ENCODE peak calls at places on chromosomes 13 and 19, in seven cellular contexts. U is hepatocyte; A is ACHN; K is stimulated activated CD4-positive, alpha-beta T cell treated with anti-CD3 and anti-CD28 coated beads, Interleukin-4, amount 100 ng/mL, for 1 hour; J is osteoblast; O is GM03348; X is neural crest cell. S is an unnamed sample.

GRCh38 chr13:43776680-43777079 is 10.1 kb downstream of the ENOX1 start:
- DNase-seq in U (no peak), A (no peak), K (no peak), J (peak; percentile 61), O (no peak), X (no peak), S (no peak)

GRCh38 chr19:49059056-49059455 is 1.5 kb upstream of the CGB7 start:
- DNase-seq in U (no peak), A (no peak), K (no peak), J (peak; percentile 25), O (no peak), X (no peak), S (no peak)

GRCh38 chr19:1833540-1833939 is 14.7 kb downstream of the REXO1 start:
- DNase-seq in U (no peak), A (no peak), K (no peak), J (no peak), O (no peak), X (no peak), S (no peak)

GRCh38 chr13:66344770-66345367 is 885.3 kb downstream of the PCDH9 start:
- DNase-seq in U (no peak), A (no peak), K (no peak), J (no peak), O (no peak), X (no peak), S (no peak)

GRCh38 chr19:54523403-54523802 is 20.8 kb downstream of the LAIR2 start:
- DNase-seq in U (no peak), A (no peak), K (peak; percentile 20), J (no peak), O (peak; percentile 27), X (no peak), S (no peak)

GRCh38 chr13:43095771-43096719 is 72.7 kb downstream of the DNAJC15 start:
- DNase-seq in U (no peak), A (no peak), K (no peak), J (peak; percentile 38), O (no peak), X (no peak), S (no peak)

GRCh38 chr19:15466851-15467733 is 2.7 kb upstream of the RASAL3 start:
- DNase-seq in U (no peak), A (no peak), K (peak; percentile 53), J (peak; percentile 81), O (peak; percentile 43), X (no peak), S (no peak)

GRCh38 chr19:6232567-6232966 is 47.2 kb downstream of the MLLT1 start:
- DNase-seq in U (no peak), A (peak; percentile 25), K (no peak), J (peak; percentile 97), O (peak; percentile 85), X (no peak), S (no peak)

GRCh38 chr19:956747-957451 is 27.2 kb upstream of the WDR18 start:
- DNase-seq in U (peak; percentile 79), A (no peak), K (no peak), J (peak; percentile 96), O (peak; percentile 86), X (no peak), S (no peak)

GRCh38 chr13:33123066-33123940 is 107.1 kb downstream of the KL start:
- DNase-seq in U (no peak), A (no peak), K (no peak), J (no peak), O (peak; percentile 21), X (no peak), S (no peak)

GRCh38 chr19:41324921-41325639 is 15.1 kb downstream of the CCDC97 start:
- DNase-seq in U (peak; percentile 80), A (no peak), K (no peak), J (peak; percentile 96), O (peak; percentile 84), X (no peak), S (no peak)

GRCh38 chr13:96994030-96994848 is at the start of gene OXGR1:
- DNase-seq in U (no peak), A (peak; percentile 5), K (no peak), J (no peak), O (peak; percentile 24), X (peak; percentile 12), S (no peak)

GRCh38 chr19:55216461-55217198 is 7.3 kb upstream of the PTPRH start:
- DNase-seq in U (peak; percentile 92), A (peak; percentile 98), K (peak; percentile 51), J (peak; percentile 99), O (peak; percentile 91), X (peak; percentile 86), S (no peak)

GRCh38 chr13:35213911-35214310 is 262.6 kb downstream of the MAB21L1 start:
- DNase-seq in U (no peak), A (no peak), K (no peak), J (no peak), O (no peak), X (no peak), S (no peak)

GRCh38 chr13:93726173-93727019 is 499.8 kb downstream of the GPC6 start:
- DNase-seq in U (no peak), A (no peak), K (no peak), J (no peak), O (no peak), X (no peak), S (no peak)

GRCh38 chr19:28793391-28794168 is 419.4 kb downstream of the UQCRFS1 start:
- DNase-seq in U (peak; percentile 5), A (no peak), K (no peak), J (no peak), O (no peak), X (peak; percentile 1), S (no peak)

GRCh38 chr19:2015611-2015950 is at the start of gene BTBD2:
- DNase-seq in U (peak; percentile 74), A (peak; percentile 50), K (peak; percentile 67), J (no peak), O (peak; percentile 87), X (no peak), S (no peak)

GRCh38 chr13:89869312-89869711 is 1478.2 kb upstream of the MIR17HG start:
- DNase-seq in U (no peak), A (no peak), K (no peak), J (no peak), O (no peak), X (no peak), S (no peak)

GRCh38 chr19:6362024-6362344 is 653 bp downstream of the CLPP start:
- DNase-seq in U (no peak), A (peak; percentile 8), K (no peak), J (peak; percentile 69), O (peak; percentile 30), X (no peak), S (no peak)

GRCh38 chr19:18843960-18844359 is 12.2 kb downstream of the UPF1 start:
- DNase-seq in U (no peak), A (no peak), K (no peak), J (peak; percentile 80), O (no peak), X (no peak), S (no peak)

GRCh38 chr19:45630463-45630862 is 8.7 kb downstream of the EML2 start:
- DNase-seq in U (peak; percentile 61), A (peak; percentile 23), K (no peak), J (peak; percentile 98), O (peak; percentile 82), X (no peak), S (no peak)

GRCh38 chr19:35501684-35502083 is 11.4 kb upstream of the KRTDAP start:
- DNase-seq in U (peak; percentile 82), A (no peak), K (no peak), J (no peak), O (no peak), X (no peak), S (no peak)

GRCh38 chr19:39677931-39678889 is 22.5 kb downstream of the LGALS16 start:
- DNase-seq in U (peak; percentile 18), A (peak; percentile 1), K (no peak), J (no peak), O (no peak), X (no peak), S (no peak)

GRCh38 chr13:109395014-109395413 is 391.4 kb downstream of the IRS2 start:
- DNase-seq in U (no peak), A (no peak), K (no peak), J (no peak), O (no peak), X (no peak), S (no peak)

GRCh38 chr13:36275190-36276002 is 22.2 kb downstream of the CCDC169 start:
- DNase-seq in U (peak; percentile 83), A (peak; percentile 60), K (no peak), J (peak; percentile 84), O (peak; percentile 56), X (peak; percentile 23), S (no peak)

GRCh38 chr19:38321646-38322323 is 2.1 kb downstream of the KCNK6 start:
- DNase-seq in U (peak; percentile 69), A (no peak), K (no peak), J (peak; percentile 95), O (peak; percentile 79), X (no peak), S (no peak)

GRCh38 chr13:107563099-107563925 is 652.0 kb downstream of the LIG4 start:
- DNase-seq in U (no peak), A (no peak), K (no peak), J (no peak), O (no peak), X (peak; percentile 15), S (no peak)

GRCh38 chr13:113622791-113623490 is 35.1 kb downstream of the ATP4B start:
- DNase-seq in U (no peak), A (no peak), K (no peak), J (peak; percentile 81), O (no peak), X (no peak), S (no peak)

GRCh38 chr19:1811942-1812425 is at the start of gene ATP8B3:
- DNase-seq in U (no peak), A (no peak), K (peak; percentile 69), J (no peak), O (peak; percentile 100), X (no peak), S (peak; percentile 100)

GRCh38 chr13:51453308-51453958 is 597 bp upstream of the INTS6 start:
- DNase-seq in U (peak; percentile 91), A (peak; percentile 74), K (peak; percentile 78), J (peak; percentile 94), O (peak; percentile 90), X (no peak), S (peak; percentile 58)

GRCh38 chr19:4676955-4677731 is 7.0 kb upstream of the MYDGF start:
- DNase-seq in U (peak; percentile 53), A (peak; percentile 37), K (peak; percentile 16), J (peak; percentile 90), O (peak; percentile 70), X (peak; percentile 36), S (no peak)